ENCODE peak calls at places on chromosome 18, in five cellular contexts. One of them, this sample, is unnamed.
A peak's percentile ranks its signal among the peaks of the same experiment; 100 is the strongest.

GRCh38 chr18:63177822-63178525 is 141.6 kb downstream of the BCL2 start:
- DNase-seq in activated CD4-positive, alpha-beta T cell treated with anti-CD3 and anti-CD28 coated beads, Interleukin-2, amount 50 U/mL, for 24 hours: no peak
- DNase-seq in CD4-positive, alpha-beta T cell: no peak
- DNase-seq in coronary artery: no peak
- DNase-seq in brain microvascular endothelial cell: no peak
- DNase-seq in this sample: no peak

GRCh38 chr18:57959278-57959677 is 84.7 kb upstream of the NEDD4L start:
- DNase-seq in activated CD4-positive, alpha-beta T cell treated with anti-CD3 and anti-CD28 coated beads, Interleukin-2, amount 50 U/mL, for 24 hours: no peak
- DNase-seq in CD4-positive, alpha-beta T cell: no peak
- DNase-seq in coronary artery: no peak
- DNase-seq in brain microvascular endothelial cell: peak; percentile 57
- DNase-seq in this sample: peak; percentile 50

GRCh38 chr18:5895886-5896740 is 791 bp upstream of the TMEM200C start:
- DNase-seq in activated CD4-positive, alpha-beta T cell treated with anti-CD3 and anti-CD28 coated beads, Interleukin-2, amount 50 U/mL, for 24 hours: no peak
- DNase-seq in CD4-positive, alpha-beta T cell: no peak
- DNase-seq in coronary artery: peak; percentile 75
- DNase-seq in brain microvascular endothelial cell: no peak
- DNase-seq in this sample: no peak

GRCh38 chr18:12556946-12557806 is 100.7 kb downstream of the SPIRE1 start:
- DNase-seq in activated CD4-positive, alpha-beta T cell treated with anti-CD3 and anti-CD28 coated beads, Interleukin-2, amount 50 U/mL, for 24 hours: no peak
- DNase-seq in CD4-positive, alpha-beta T cell: no peak
- DNase-seq in coronary artery: no peak
- DNase-seq in brain microvascular endothelial cell: no peak
- DNase-seq in this sample: no peak

GRCh38 chr18:68935686-68936085 is 137.8 kb downstream of the CCDC102B start:
- DNase-seq in activated CD4-positive, alpha-beta T cell treated with anti-CD3 and anti-CD28 coated beads, Interleukin-2, amount 50 U/mL, for 24 hours: no peak
- DNase-seq in CD4-positive, alpha-beta T cell: no peak
- DNase-seq in coronary artery: no peak
- DNase-seq in brain microvascular endothelial cell: no peak
- DNase-seq in this sample: no peak

GRCh38 chr18:23033079-23033478 is 100.0 kb downstream of the RBBP8 start:
- DNase-seq in activated CD4-positive, alpha-beta T cell treated with anti-CD3 and anti-CD28 coated beads, Interleukin-2, amount 50 U/mL, for 24 hours: no peak
- DNase-seq in CD4-positive, alpha-beta T cell: no peak
- DNase-seq in coronary artery: no peak
- DNase-seq in brain microvascular endothelial cell: no peak
- DNase-seq in this sample: no peak

GRCh38 chr18:46518438-46518837 is 138.6 kb downstream of the LOXHD1 start:
- DNase-seq in activated CD4-positive, alpha-beta T cell treated with anti-CD3 and anti-CD28 coated beads, Interleukin-2, amount 50 U/mL, for 24 hours: no peak
- DNase-seq in CD4-positive, alpha-beta T cell: no peak
- DNase-seq in coronary artery: no peak
- DNase-seq in brain microvascular endothelial cell: no peak
- DNase-seq in this sample: no peak

GRCh38 chr18:28136071-28136470 is 40.9 kb downstream of the CDH2 start:
- DNase-seq in activated CD4-positive, alpha-beta T cell treated with anti-CD3 and anti-CD28 coated beads, Interleukin-2, amount 50 U/mL, for 24 hours: no peak
- DNase-seq in CD4-positive, alpha-beta T cell: no peak
- DNase-seq in coronary artery: no peak
- DNase-seq in brain microvascular endothelial cell: no peak
- DNase-seq in this sample: no peak

GRCh38 chr18:74310411-74310810 is 5.2 kb upstream of the C18orf63 start:
- DNase-seq in activated CD4-positive, alpha-beta T cell treated with anti-CD3 and anti-CD28 coated beads, Interleukin-2, amount 50 U/mL, for 24 hours: no peak
- DNase-seq in CD4-positive, alpha-beta T cell: no peak
- DNase-seq in coronary artery: no peak
- DNase-seq in brain microvascular endothelial cell: peak; percentile 33
- DNase-seq in this sample: peak; percentile 48

GRCh38 chr18:26813043-26813442 is 52.5 kb downstream of the AQP4 start:
- DNase-seq in activated CD4-positive, alpha-beta T cell treated with anti-CD3 and anti-CD28 coated beads, Interleukin-2, amount 50 U/mL, for 24 hours: no peak
- DNase-seq in CD4-positive, alpha-beta T cell: no peak
- DNase-seq in coronary artery: no peak
- DNase-seq in brain microvascular endothelial cell: no peak
- DNase-seq in this sample: no peak

GRCh38 chr18:37429768-37430167 is 135.8 kb downstream of the CELF4 start:
- DNase-seq in activated CD4-positive, alpha-beta T cell treated with anti-CD3 and anti-CD28 coated beads, Interleukin-2, amount 50 U/mL, for 24 hours: no peak
- DNase-seq in CD4-positive, alpha-beta T cell: no peak
- DNase-seq in coronary artery: no peak
- DNase-seq in brain microvascular endothelial cell: no peak
- DNase-seq in this sample: no peak

GRCh38 chr18:51211552-51211951 is 14.1 kb upstream of the MEX3C start:
- DNase-seq in activated CD4-positive, alpha-beta T cell treated with anti-CD3 and anti-CD28 coated beads, Interleukin-2, amount 50 U/mL, for 24 hours: no peak
- DNase-seq in CD4-positive, alpha-beta T cell: no peak
- DNase-seq in coronary artery: no peak
- DNase-seq in brain microvascular endothelial cell: peak; percentile 86
- DNase-seq in this sample: peak; percentile 21

GRCh38 chr18:76721207-76721996 is 101.0 kb upstream of the ZNF236 start:
- DNase-seq in activated CD4-positive, alpha-beta T cell treated with anti-CD3 and anti-CD28 coated beads, Interleukin-2, amount 50 U/mL, for 24 hours: no peak
- DNase-seq in CD4-positive, alpha-beta T cell: peak; percentile 52
- DNase-seq in coronary artery: peak; percentile 35
- DNase-seq in brain microvascular endothelial cell: no peak
- DNase-seq in this sample: no peak

GRCh38 chr18:32956591-32957310 is 183.9 kb upstream of the KLHL14 start:
- DNase-seq in activated CD4-positive, alpha-beta T cell treated with anti-CD3 and anti-CD28 coated beads, Interleukin-2, amount 50 U/mL, for 24 hours: no peak
- DNase-seq in CD4-positive, alpha-beta T cell: no peak
- DNase-seq in coronary artery: no peak
- DNase-seq in brain microvascular endothelial cell: peak; percentile 22
- DNase-seq in this sample: no peak

GRCh38 chr18:45611943-45612342 is 3.3 kb upstream of the SLC14A2 start:
- DNase-seq in activated CD4-positive, alpha-beta T cell treated with anti-CD3 and anti-CD28 coated beads, Interleukin-2, amount 50 U/mL, for 24 hours: no peak
- DNase-seq in CD4-positive, alpha-beta T cell: no peak
- DNase-seq in coronary artery: no peak
- DNase-seq in brain microvascular endothelial cell: no peak
- DNase-seq in this sample: no peak

GRCh38 chr18:6215888-6216287 is 198.8 kb downstream of the L3MBTL4 start:
- DNase-seq in activated CD4-positive, alpha-beta T cell treated with anti-CD3 and anti-CD28 coated beads, Interleukin-2, amount 50 U/mL, for 24 hours: no peak
- DNase-seq in CD4-positive, alpha-beta T cell: no peak
- DNase-seq in coronary artery: no peak
- DNase-seq in brain microvascular endothelial cell: no peak
- DNase-seq in this sample: no peak

This sample was measured in RCC 7860.